ENCODE peak calls at places on chromosomes 13 and 19, in seven cellular contexts. Y is HepG2, R is heart left ventricle, F is fibroblast of lung, I is sigmoid colon, A is mesenchymal stem cell, L is stomach. E is an unnamed sample. For H3K9me3 and H3K4me1, the result is how much of the 10 kb centered on the place peaks cover.

GRCh38 chr13:31044658-31045620 is 112.5 kb downstream of the TEX26 start:
- DNase-seq in I (no peak), A (peak), L (no peak), Y (no peak), R (no peak), F (no peak), E (peak)

GRCh38 chr19:46513461-46514236 is 18.0 kb upstream of the PNMA8B start:
- DNase-seq in A (peak), F (peak), L (peak), I (peak), Y (peak), R (peak), E (peak)

GRCh38 chr13:114132419-114133121 is at the start of gene RASA3:
- DNase-seq in I (peak), A (peak), Y (no peak), L (peak), F (peak), R (peak), E (peak)

GRCh38 chr19:44720945-44721344 is 22.0 kb downstream of the CEACAM16 start:
- DNase-seq in A (no peak), R (no peak), Y (no peak), I (no peak), F (peak), L (no peak), E (no peak)

GRCh38 chr13:35917942-35918645 is 213.1 kb downstream of the DCLK1 start:
- DNase-seq in R (no peak), L (no peak), I (no peak), A (no peak), Y (no peak), F (peak), E (peak)

GRCh38 chr19:29120471-29120870 is 92.5 kb downstream of the UQCRFS1 start:
- DNase-seq in F (no peak), A (no peak), I (no peak), L (no peak), R (no peak), Y (no peak), E (no peak)

GRCh38 chr13:26541041-26541440 is 16.4 kb upstream of the WASF3 start:
- DNase-seq in Y (no peak), F (no peak), L (no peak), A (no peak), I (no peak), R (no peak), E (no peak)

GRCh38 chr19:7877249-7877836 is 3.2 kb upstream of the PRR36 start:
- DNase-seq in I (no peak), A (no peak), F (no peak), R (no peak), L (no peak), Y (no peak), E (peak)

GRCh38 chr19:33812388-33813330 is 16.0 kb downstream of the KCTD15 start:
- DNase-seq in Y (no peak), I (peak), R (no peak), A (no peak), F (no peak), L (no peak), E (peak)

GRCh38 chr13:40334616-40335015 is 331.8 kb downstream of the FOXO1 start:
- DNase-seq in I (no peak), F (no peak), L (no peak), R (no peak), Y (no peak), A (no peak), E (no peak)

GRCh38 chr13:101455863-101456262 is 3.4 kb downstream of the ITGBL1 start:
- DNase-seq in A (peak), F (peak), I (no peak), L (no peak), R (no peak), Y (no peak), E (peak)

GRCh38 chr19:38793186-38793585 is 4.2 kb downstream of the LGALS7B start:
- DNase-seq in A (no peak), I (no peak), L (no peak), R (no peak), F (peak), Y (no peak), E (peak)

GRCh38 chr13:105545811-105546210 is 989.7 kb downstream of the EFNB2 start:
- DNase-seq in I (no peak), Y (no peak), F (no peak), L (no peak), A (no peak), R (no peak), E (no peak)

GRCh38 chr19:17088552-17088951 is 13.0 kb downstream of the MYO9B start:
- DNase-seq in R (no peak), Y (no peak), L (no peak), A (peak), I (no peak), F (no peak), E (no peak)

GRCh38 chr13:42658019-42658418 is 84.1 kb downstream of the TNFSF11 start:
- DNase-seq in L (no peak), Y (no peak), A (no peak), R (no peak), I (no peak), F (no peak), E (no peak)

GRCh38 chr13:43316997-43317396 is 293.6 kb downstream of the DNAJC15 start:
- DNase-seq in L (no peak), A (peak), I (peak), R (peak), Y (no peak), F (peak), E (peak)

GRCh38 chr13:113022391-113023216 is 53.6 kb downstream of the MCF2L start:
- DNase-seq in R (no peak), L (no peak), Y (peak), F (no peak), A (peak), I (no peak), E (no peak)

DNA sequence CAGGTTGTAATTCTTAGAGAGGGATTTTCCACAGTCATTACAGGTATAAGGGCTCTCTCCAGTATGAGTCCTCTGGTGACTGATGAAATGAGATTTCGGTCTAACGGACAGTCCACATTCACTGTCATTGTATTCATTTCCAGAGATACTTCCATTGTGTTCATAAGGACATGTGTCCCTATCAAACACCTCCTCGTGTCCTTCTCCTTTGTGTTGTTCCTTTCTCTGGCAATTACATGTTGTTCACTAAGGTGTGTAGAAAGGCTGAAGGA is 10.5 kb upstream of the ZSCAN18 start:
- DNase-seq in R (no peak), L (no peak), Y (no peak), A (no peak), F (no peak), I (no peak), E (no peak)
- H3K9me3 ChIP-seq in R (half or more), L (half or more), Y (half or more), A (half or more), F (under half), I (under half), E (under half)

DNA sequence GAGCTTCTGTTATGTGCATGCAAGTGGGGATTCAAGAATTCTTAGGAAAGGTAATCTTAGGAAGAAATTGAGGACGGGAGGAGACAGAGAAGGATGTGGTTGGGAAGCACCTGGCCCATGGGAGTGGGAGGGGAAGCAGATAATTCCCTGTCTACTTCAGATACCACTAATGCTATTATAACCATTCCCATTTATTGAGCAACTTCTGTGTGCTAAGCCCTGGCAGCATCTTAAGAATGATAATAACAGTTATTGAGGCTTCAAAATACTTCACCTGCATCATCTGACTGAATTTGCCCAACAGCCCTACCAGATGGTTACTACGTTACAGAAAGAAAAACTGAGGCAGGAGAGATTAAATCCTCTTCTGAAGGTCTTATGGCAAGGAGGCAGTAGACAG is 1.4 kb downstream of the EPS8L1 start:
- DNase-seq in Y (no peak), L (no peak), A (no peak), R (no peak), I (no peak), F (no peak), E (peak)
- H3K4me1 ChIP-seq in Y (under half), L (under half), A (under half), R (under half), I (under half), F (under half), E (under half)

GRCh38 chr19:19711934-19712828 is 20.7 kb downstream of the ZNF14 start:
- DNase-seq in A (peak), Y (no peak), L (no peak), I (no peak), F (no peak), R (no peak), E (no peak)
- H3K9me3 ChIP-seq in A (half or more), Y (half or more), L (half or more), I (half or more), F (under half), R (half or more), E (half or more)

DNA sequence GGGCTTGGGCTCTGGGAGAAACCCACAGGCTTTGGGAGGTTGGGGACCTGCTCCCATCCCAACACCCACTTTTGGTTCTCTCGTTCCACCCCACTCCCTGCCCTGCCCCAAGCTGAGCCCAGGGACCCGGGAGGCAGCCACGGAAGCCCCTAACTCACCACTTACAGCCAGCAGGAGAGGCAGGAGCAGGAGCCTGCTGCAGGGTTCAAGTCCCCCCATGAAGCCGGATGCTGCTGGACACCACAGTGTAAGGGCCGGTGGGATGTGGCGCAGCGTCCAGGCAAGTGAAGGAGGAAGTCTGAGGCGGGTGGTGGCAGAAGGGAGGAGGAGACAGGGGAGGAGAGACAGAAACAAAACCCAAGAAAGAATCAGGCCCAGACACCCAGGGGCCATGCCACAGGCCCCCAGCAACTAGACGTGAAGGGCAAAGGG is at the start of gene TYROBP:
- DNase-seq in Y (no peak), R (peak), I (no peak), A (no peak), L (no peak), F (no peak), E (peak)
- H3K4me1 ChIP-seq in Y (under half), R (under half), I (under half), A (under half), L (under half), F (under half), E (under half)

GRCh38 chr19:21383980-21384582 is 12.9 kb upstream of the ZNF493 start:
- DNase-seq in L (no peak), R (no peak), Y (no peak), A (no peak), F (no peak), I (no peak), E (no peak)
- H3K9me3 ChIP-seq in L (half or more), R (half or more), Y (half or more), A (half or more), F (under half), I (under half), E (under half)

GRCh38 chr13:73883162-73883561 is 251.0 kb downstream of the KLF12 start:
- DNase-seq in I (no peak), R (no peak), Y (no peak), A (no peak), F (no peak), L (no peak), E (no peak)

GRCh38 chr13:73876323-73876722 is 257.9 kb downstream of the KLF12 start:
- DNase-seq in R (peak), L (no peak), Y (no peak), I (no peak), A (no peak), F (peak), E (no peak)

GRCh38 chr13:73877399-73877798 is 256.8 kb downstream of the KLF12 start:
- DNase-seq in Y (no peak), A (no peak), L (no peak), R (no peak), I (no peak), F (no peak), E (no peak)

GRCh38 chr13:73880365-73880764 is 253.8 kb downstream of the KLF12 start:
- DNase-seq in Y (no peak), L (no peak), F (peak), I (no peak), A (peak), R (no peak), E (no peak)

GRCh38 chr13:73879346-73880020 is 254.7 kb downstream of the KLF12 start:
- DNase-seq in A (peak), L (no peak), R (no peak), I (no peak), Y (no peak), F (no peak), E (no peak)
- H3K4me1 ChIP-seq in A (under half), L (under half), R (under half), I (under half), Y (under half), F (under half), E (under half)

DNA sequence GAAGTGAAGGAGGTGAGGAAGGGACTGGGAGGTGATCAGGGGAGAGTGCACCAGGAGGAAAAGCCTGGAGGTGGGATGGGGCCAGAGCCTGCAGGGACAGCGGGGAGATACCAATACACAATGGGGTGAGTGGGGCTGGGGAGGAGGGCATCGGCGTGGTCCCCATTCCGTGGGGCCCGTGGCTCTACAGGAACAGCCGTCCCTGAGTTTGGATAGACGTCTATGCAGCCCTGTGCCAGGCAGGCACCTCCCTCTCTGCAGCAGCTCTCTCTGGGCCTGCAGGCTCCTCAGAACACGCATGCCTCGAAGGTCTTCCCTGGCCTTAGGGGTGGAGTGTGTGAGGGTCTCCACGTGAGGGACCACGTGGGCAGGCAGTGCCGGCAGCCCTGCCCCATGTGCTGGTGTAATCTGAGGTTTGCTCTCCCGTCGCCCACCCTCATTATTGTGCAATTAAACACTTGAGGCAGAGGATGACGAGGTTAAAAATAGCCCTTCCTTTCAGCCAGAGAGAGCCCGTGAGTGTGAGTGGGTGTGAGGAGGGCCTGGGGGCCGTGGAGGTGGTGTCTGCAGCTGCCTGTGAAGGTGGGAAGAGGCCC is 16.5 kb downstream of the C2CD4C start:
- DNase-seq in R (no peak), I (no peak), Y (no peak), L (no peak), F (no peak), A (no peak), E (peak)
- H3K9me3 ChIP-seq in R (under half), I (under half), Y (under half), L (under half), F (under half), A (under half), E (under half)

GRCh38 chr13:77740931-77741586 is 43.6 kb downstream of the SLAIN1 start:
- DNase-seq in F (no peak), L (no peak), I (no peak), R (no peak), Y (no peak), A (no peak), E (no peak)
- H3K4me1 ChIP-seq in F (under half), L (under half), I (under half), R (under half), Y (under half), A (under half), E (under half)

DNA sequence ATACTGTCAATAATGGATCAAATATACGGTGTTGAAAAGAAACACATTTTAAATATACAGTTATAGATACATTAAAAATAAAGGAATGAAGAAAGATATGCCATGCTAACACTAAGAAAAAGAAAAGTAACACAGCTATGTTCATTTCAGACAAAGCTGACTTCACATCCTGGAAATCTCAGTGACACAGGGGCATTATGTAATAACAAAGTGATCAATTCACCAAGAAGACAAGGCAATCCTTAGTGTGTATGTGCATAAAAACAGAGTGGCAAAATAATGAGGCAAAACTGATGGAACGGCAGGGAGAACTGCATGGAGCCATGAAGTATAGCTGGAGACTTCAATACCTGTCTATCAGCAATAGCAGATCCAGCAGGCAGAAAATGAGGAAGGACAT is 13.1 kb downstream of the ZNF14 start:
- DNase-seq in Y (no peak), R (no peak), I (no peak), L (no peak), A (no peak), F (no peak), E (no peak)
- H3K9me3 ChIP-seq in Y (half or more), R (half or more), I (under half), L (half or more), A (half or more), F (under half), E (under half)

E was measured in osteoblast.